ENCODE peak calls at places on chromosomes 13 and 19, in five cellular contexts. X, K, S, U and G are unnamed samples.

GRCh38 chr19:28313633-28314032 is 899.3 kb downstream of the UQCRFS1 start:
- DNase-seq in S (no peak), K (peak; percentile 24), X (no peak), U (no peak), G (peak; percentile 73)

GRCh38 chr19:40413291-40413994 is at the start of gene PRX:
- DNase-seq in S (no peak), U (no peak), K (no peak), X (no peak), G (no peak)

GRCh38 chr13:94764576-94765321 is 52.4 kb upstream of the SOX21 start:
- DNase-seq in U (no peak), X (no peak), K (no peak), S (no peak), G (peak; percentile 59)

GRCh38 chr13:40024962-40025714 is 369.7 kb downstream of the COG6 start:
- DNase-seq in X (no peak), K (no peak), S (no peak), U (no peak), G (no peak)

GRCh38 chr13:85864963-85865530 is 65.8 kb upstream of the SLITRK6 start:
- DNase-seq in U (no peak), K (no peak), S (no peak), X (no peak), G (peak; percentile 37)

GRCh38 chr19:18419699-18420460 is 682 bp downstream of the SSBP4 start:
- DNase-seq in U (peak; percentile 62), S (no peak), K (peak; percentile 26), X (peak; percentile 50), G (no peak)

GRCh38 chr13:98487522-98487921 is 89.4 kb downstream of the STK24 start:
- DNase-seq in S (no peak), K (no peak), X (no peak), U (no peak), G (no peak)

GRCh38 chr13:67235265-67235664 is 5.1 kb upstream of the PCDH9 start:
- DNase-seq in X (no peak), U (no peak), K (no peak), S (no peak), G (no peak)

GRCh38 chr13:32917504-32917903 is 98.7 kb upstream of the KL start:
- DNase-seq in S (no peak), U (no peak), X (no peak), K (no peak), G (no peak)

GRCh38 chr13:30071890-30072817 is 221.7 kb upstream of the UBL3 start:
- DNase-seq in K (peak; percentile 25), U (no peak), S (no peak), X (no peak), G (no peak)

GRCh38 chr13:100573121-100573520 is 15.5 kb downstream of the GGACT start:
- DNase-seq in S (peak; percentile 44), U (peak; percentile 79), K (peak; percentile 68), X (peak; percentile 80), G (peak; percentile 78)

GRCh38 chr19:46180701-46181385 is 32.8 kb downstream of the IGFL2 start:
- DNase-seq in K (peak; percentile 63), S (no peak), U (no peak), X (no peak), G (peak; percentile 72)

GRCh38 chr19:18282021-18282787 is 782 bp upstream of the JUND start:
- DNase-seq in K (peak; percentile 70), S (no peak), U (no peak), X (no peak), G (no peak)

GRCh38 chr13:72896869-72897268 is 114.9 kb downstream of the PIBF1 start:
- DNase-seq in X (no peak), U (no peak), K (no peak), S (no peak), G (no peak)

GRCh38 chr13:78602561-78603239 is 652 bp downstream of the POU4F1 start:
- DNase-seq in K (no peak), U (no peak), X (no peak), S (no peak), G (no peak)

GRCh38 chr13:78600317-78600899 is 2.9 kb downstream of the POU4F1 start:
- DNase-seq in S (no peak), U (no peak), X (no peak), K (no peak), G (no peak)

GRCh38 chr13:78601886-78602560 is 1.3 kb downstream of the POU4F1 start:
- DNase-seq in X (no peak), U (no peak), S (no peak), K (no peak), G (no peak)

GRCh38 chr13:78599911-78600310 is 3.4 kb downstream of the POU4F1 start:
- DNase-seq in K (no peak), U (no peak), S (no peak), X (no peak), G (no peak)

DNA sequence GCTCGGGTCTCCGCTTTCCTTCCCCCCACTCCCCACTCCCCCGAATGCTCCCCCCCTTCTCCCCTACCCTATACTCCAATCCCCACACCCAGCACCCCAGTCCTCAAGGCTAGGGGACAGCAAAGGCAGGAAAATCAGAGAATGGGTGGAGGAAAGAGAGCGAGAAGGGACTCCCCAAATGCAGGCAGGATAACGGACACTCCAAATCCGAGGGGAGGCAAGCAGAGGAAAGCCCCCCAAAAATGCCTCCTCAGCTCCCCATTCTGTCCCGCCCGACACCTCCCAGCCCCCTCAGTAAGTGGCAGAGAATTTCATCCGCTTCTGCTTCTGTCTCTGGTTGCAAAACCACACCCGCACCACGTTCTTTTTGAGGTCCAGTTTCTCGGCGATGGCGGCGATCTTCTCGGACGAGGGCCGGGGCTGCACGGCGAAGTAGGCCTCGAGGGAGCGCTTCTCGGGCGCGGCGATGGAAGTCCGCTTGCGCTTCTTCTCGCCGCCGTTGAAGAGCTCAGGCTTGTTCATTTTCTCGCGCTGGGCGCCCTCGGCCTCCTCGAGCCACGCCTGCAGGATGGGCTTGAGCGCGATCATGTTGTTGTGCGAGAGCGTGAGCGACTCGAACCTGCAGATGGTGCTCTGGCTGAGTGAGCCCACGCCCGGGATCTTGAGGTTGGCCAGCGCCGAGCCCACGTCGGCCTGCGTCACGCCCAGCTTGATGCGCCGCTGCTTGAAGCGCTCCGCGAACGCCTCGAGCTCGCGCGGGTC is 2.0 kb downstream of the POU4F1 start:
- DNase-seq in X (no peak), S (no peak), K (no peak), U (no peak), G (no peak)
- H3K4me3 ChIP-seq in X (peak overlapping the region; percentile 7), S (no peak overlapping the region), K (no peak overlapping the region), U (peak overlapping the region; percentile 25), G (no peak overlapping the region)

GRCh38 chr19:35216833-35217707 is 11.5 kb downstream of the FAM187B start:
- DNase-seq in K (peak; percentile 61), X (peak; percentile 53), U (peak; percentile 70), S (no peak), G (no peak)
- TF ChIP-seq CTCF in K (no peak), X (no peak), U (peak; percentile 33), S (no peak), G (no peak)

GRCh38 chr19:8367327-8368001 is 3.5 kb downstream of the ANGPTL4 start:
- DNase-seq in X (no peak), U (peak; percentile 41), K (peak; percentile 88), S (no peak), G (peak; percentile 96)
- H3K4me3 ChIP-seq in X (no peak overlapping the region), U (no peak overlapping the region), K (no peak overlapping the region), S (no peak overlapping the region), G (no peak overlapping the region)

GRCh38 chr19:19461671-19462622 is 53.4 kb downstream of the TSSK6 start:
- DNase-seq in X (peak; percentile 46), U (no peak), S (no peak), K (peak; percentile 73), G (peak; percentile 66)
- TF ChIP-seq CTCF in X (no peak), U (no peak), S (no peak), K (no peak), G (no peak)

GRCh38 chr19:4061178-4061682 is 5.5 kb downstream of the ZBTB7A start:
- DNase-seq in U (peak; percentile 68), K (peak; percentile 89), X (no peak), S (no peak), G (no peak)

GRCh38 chr19:4060621-4061177 is 6.0 kb downstream of the ZBTB7A start:
- DNase-seq in S (no peak), K (no peak), X (no peak), U (no peak), G (no peak)

GRCh38 chr19:4059493-4059880 is 7.2 kb downstream of the ZBTB7A start:
- DNase-seq in S (no peak), K (no peak), X (no peak), U (no peak), G (no peak)

GRCh38 chr19:4058696-4059492 is 7.8 kb downstream of the ZBTB7A start:
- DNase-seq in X (no peak), K (no peak), U (no peak), S (no peak), G (no peak)

GRCh38 chr19:4059931-4060620 is 6.6 kb downstream of the ZBTB7A start:
- DNase-seq in U (peak; percentile 80), X (peak; percentile 69), K (peak; percentile 63), S (no peak), G (no peak)
- H3K4me3 ChIP-seq in U (peak overlapping the region; percentile 35), X (peak overlapping the region; percentile 35), K (no peak overlapping the region), S (peak overlapping the region; percentile 59), G (no peak overlapping the region)

GRCh38 chr13:110683203-110683883 is 22.6 kb downstream of the CARS2 start:
- DNase-seq in U (no peak), K (peak; percentile 45), S (no peak), X (no peak), G (peak; percentile 28)
- TF ChIP-seq CTCF in U (no peak), K (peak; percentile 7), S (peak; percentile 19), X (peak; percentile 19), G (peak; percentile 69)